ENCODE peak calls at places on chromosome 3, in eight cellular contexts. One of them, this sample, is unnamed.

GRCh38 chr3:195282982-195283381 is 12.0 kb upstream of the XXYLT1 start:
- ATAC-seq in upper lobe of right lung: no peak
- ATAC-seq in sciatic nerve: no peak
- ATAC-seq in activated CD4-positive, CD25-positive, alpha-beta regulatory T cell treated with anti-CD3 and anti-CD28 coated beads, Interleukin-2, amount 50 U/mL, for 24 hours: no peak
- ATAC-seq in activated CD8-positive, alpha-beta T cell treated with anti-CD3 and anti-CD28 coated beads, Interleukin-2, amount 10 ng/mL, durations not matched to agents 7 days and 5 days: no peak
- ATAC-seq in SK-N-SH treated with all-trans-retinoic acid at 6 μM for 48 hours: no peak
- ATAC-seq in lung: no peak
- ATAC-seq in activated T-cell treated with anti-CD3 and anti-CD28 coated beads, Interleukin-2, amount 50 U/mL, for 4 hours: no peak
- ATAC-seq in this sample: no peak

GRCh38 chr3:150252462-150252861 is 155.6 kb upstream of the TSC22D2 start:
- ATAC-seq in activated T-cell treated with anti-CD3 and anti-CD28 coated beads, Interleukin-2, amount 50 U/mL, for 4 hours: no peak
- ATAC-seq in sciatic nerve: peak
- ATAC-seq in upper lobe of right lung: no peak
- ATAC-seq in activated CD8-positive, alpha-beta T cell treated with anti-CD3 and anti-CD28 coated beads, Interleukin-2, amount 10 ng/mL, durations not matched to agents 7 days and 5 days: no peak
- ATAC-seq in SK-N-SH treated with all-trans-retinoic acid at 6 μM for 48 hours: no peak
- ATAC-seq in activated CD4-positive, CD25-positive, alpha-beta regulatory T cell treated with anti-CD3 and anti-CD28 coated beads, Interleukin-2, amount 50 U/mL, for 24 hours: no peak
- ATAC-seq in lung: no peak
- ATAC-seq in this sample: no peak

GRCh38 chr3:66592927-66593625 is 92.3 kb upstream of the LRIG1 start:
- ATAC-seq in lung: no peak
- ATAC-seq in SK-N-SH treated with all-trans-retinoic acid at 6 μM for 48 hours: no peak
- ATAC-seq in activated CD4-positive, CD25-positive, alpha-beta regulatory T cell treated with anti-CD3 and anti-CD28 coated beads, Interleukin-2, amount 50 U/mL, for 24 hours: no peak
- ATAC-seq in activated CD8-positive, alpha-beta T cell treated with anti-CD3 and anti-CD28 coated beads, Interleukin-2, amount 10 ng/mL, durations not matched to agents 7 days and 5 days: no peak
- ATAC-seq in upper lobe of right lung: no peak
- ATAC-seq in activated T-cell treated with anti-CD3 and anti-CD28 coated beads, Interleukin-2, amount 50 U/mL, for 4 hours: no peak
- ATAC-seq in sciatic nerve: peak
- ATAC-seq in this sample: no peak

GRCh38 chr3:114994554-114995341 is 152.3 kb downstream of the ZBTB20 start:
- ATAC-seq in activated CD8-positive, alpha-beta T cell treated with anti-CD3 and anti-CD28 coated beads, Interleukin-2, amount 10 ng/mL, durations not matched to agents 7 days and 5 days: no peak
- ATAC-seq in activated CD4-positive, CD25-positive, alpha-beta regulatory T cell treated with anti-CD3 and anti-CD28 coated beads, Interleukin-2, amount 50 U/mL, for 24 hours: no peak
- ATAC-seq in activated T-cell treated with anti-CD3 and anti-CD28 coated beads, Interleukin-2, amount 50 U/mL, for 4 hours: no peak
- ATAC-seq in sciatic nerve: no peak
- ATAC-seq in upper lobe of right lung: no peak
- ATAC-seq in SK-N-SH treated with all-trans-retinoic acid at 6 μM for 48 hours: no peak
- ATAC-seq in lung: no peak
- ATAC-seq in this sample: no peak

GRCh38 chr3:4589475-4590111 is 96.4 kb downstream of the ITPR1 start:
- ATAC-seq in activated CD8-positive, alpha-beta T cell treated with anti-CD3 and anti-CD28 coated beads, Interleukin-2, amount 10 ng/mL, durations not matched to agents 7 days and 5 days: no peak
- ATAC-seq in upper lobe of right lung: peak
- ATAC-seq in activated T-cell treated with anti-CD3 and anti-CD28 coated beads, Interleukin-2, amount 50 U/mL, for 4 hours: no peak
- ATAC-seq in sciatic nerve: no peak
- ATAC-seq in lung: no peak
- ATAC-seq in activated CD4-positive, CD25-positive, alpha-beta regulatory T cell treated with anti-CD3 and anti-CD28 coated beads, Interleukin-2, amount 50 U/mL, for 24 hours: no peak
- ATAC-seq in SK-N-SH treated with all-trans-retinoic acid at 6 μM for 48 hours: no peak
- ATAC-seq in this sample: no peak

GRCh38 chr3:15801298-15801697 is 3.5 kb upstream of the ANKRD28 start:
- ATAC-seq in activated CD8-positive, alpha-beta T cell treated with anti-CD3 and anti-CD28 coated beads, Interleukin-2, amount 10 ng/mL, durations not matched to agents 7 days and 5 days: no peak
- ATAC-seq in SK-N-SH treated with all-trans-retinoic acid at 6 μM for 48 hours: no peak
- ATAC-seq in activated CD4-positive, CD25-positive, alpha-beta regulatory T cell treated with anti-CD3 and anti-CD28 coated beads, Interleukin-2, amount 50 U/mL, for 24 hours: no peak
- ATAC-seq in activated T-cell treated with anti-CD3 and anti-CD28 coated beads, Interleukin-2, amount 50 U/mL, for 4 hours: no peak
- ATAC-seq in sciatic nerve: no peak
- ATAC-seq in lung: no peak
- ATAC-seq in upper lobe of right lung: no peak
- ATAC-seq in this sample: no peak

GRCh38 chr3:9497821-9498565 is 55.6 kb downstream of the LHFPL4 start:
- ATAC-seq in SK-N-SH treated with all-trans-retinoic acid at 6 μM for 48 hours: peak
- ATAC-seq in activated CD8-positive, alpha-beta T cell treated with anti-CD3 and anti-CD28 coated beads, Interleukin-2, amount 10 ng/mL, durations not matched to agents 7 days and 5 days: no peak
- ATAC-seq in lung: no peak
- ATAC-seq in activated T-cell treated with anti-CD3 and anti-CD28 coated beads, Interleukin-2, amount 50 U/mL, for 4 hours: no peak
- ATAC-seq in activated CD4-positive, CD25-positive, alpha-beta regulatory T cell treated with anti-CD3 and anti-CD28 coated beads, Interleukin-2, amount 50 U/mL, for 24 hours: no peak
- ATAC-seq in sciatic nerve: no peak
- ATAC-seq in upper lobe of right lung: no peak
- ATAC-seq in this sample: no peak

GRCh38 chr3:126005951-126006350 is 37.0 kb downstream of the ROPN1B start:
- ATAC-seq in sciatic nerve: no peak
- ATAC-seq in activated T-cell treated with anti-CD3 and anti-CD28 coated beads, Interleukin-2, amount 50 U/mL, for 4 hours: no peak
- ATAC-seq in SK-N-SH treated with all-trans-retinoic acid at 6 μM for 48 hours: peak
- ATAC-seq in activated CD4-positive, CD25-positive, alpha-beta regulatory T cell treated with anti-CD3 and anti-CD28 coated beads, Interleukin-2, amount 50 U/mL, for 24 hours: no peak
- ATAC-seq in lung: no peak
- ATAC-seq in upper lobe of right lung: no peak
- ATAC-seq in activated CD8-positive, alpha-beta T cell treated with anti-CD3 and anti-CD28 coated beads, Interleukin-2, amount 10 ng/mL, durations not matched to agents 7 days and 5 days: no peak
- ATAC-seq in this sample: no peak

GRCh38 chr3:138833908-138834358 is 795 bp downstream of the PIK3CB start:
- ATAC-seq in activated CD8-positive, alpha-beta T cell treated with anti-CD3 and anti-CD28 coated beads, Interleukin-2, amount 10 ng/mL, durations not matched to agents 7 days and 5 days: no peak
- ATAC-seq in upper lobe of right lung: no peak
- ATAC-seq in SK-N-SH treated with all-trans-retinoic acid at 6 μM for 48 hours: peak
- ATAC-seq in lung: no peak
- ATAC-seq in activated CD4-positive, CD25-positive, alpha-beta regulatory T cell treated with anti-CD3 and anti-CD28 coated beads, Interleukin-2, amount 50 U/mL, for 24 hours: no peak
- ATAC-seq in activated T-cell treated with anti-CD3 and anti-CD28 coated beads, Interleukin-2, amount 50 U/mL, for 4 hours: no peak
- ATAC-seq in sciatic nerve: peak
- ATAC-seq in this sample: no peak

GRCh38 chr3:171972965-171973364 is 66.4 kb upstream of the FNDC3B start:
- ATAC-seq in lung: no peak
- ATAC-seq in activated CD8-positive, alpha-beta T cell treated with anti-CD3 and anti-CD28 coated beads, Interleukin-2, amount 10 ng/mL, durations not matched to agents 7 days and 5 days: no peak
- ATAC-seq in activated T-cell treated with anti-CD3 and anti-CD28 coated beads, Interleukin-2, amount 50 U/mL, for 4 hours: no peak
- ATAC-seq in SK-N-SH treated with all-trans-retinoic acid at 6 μM for 48 hours: no peak
- ATAC-seq in sciatic nerve: peak
- ATAC-seq in activated CD4-positive, CD25-positive, alpha-beta regulatory T cell treated with anti-CD3 and anti-CD28 coated beads, Interleukin-2, amount 50 U/mL, for 24 hours: no peak
- ATAC-seq in upper lobe of right lung: no peak
- ATAC-seq in this sample: no peak

GRCh38 chr3:13009132-13009945 is 63.9 kb downstream of the IQSEC1 start:
- ATAC-seq in activated CD4-positive, CD25-positive, alpha-beta regulatory T cell treated with anti-CD3 and anti-CD28 coated beads, Interleukin-2, amount 50 U/mL, for 24 hours: no peak
- ATAC-seq in activated CD8-positive, alpha-beta T cell treated with anti-CD3 and anti-CD28 coated beads, Interleukin-2, amount 10 ng/mL, durations not matched to agents 7 days and 5 days: peak
- ATAC-seq in sciatic nerve: peak
- ATAC-seq in activated T-cell treated with anti-CD3 and anti-CD28 coated beads, Interleukin-2, amount 50 U/mL, for 4 hours: no peak
- ATAC-seq in upper lobe of right lung: peak
- ATAC-seq in lung: no peak
- ATAC-seq in SK-N-SH treated with all-trans-retinoic acid at 6 μM for 48 hours: no peak
- ATAC-seq in this sample: peak

GRCh38 chr3:197487911-197488391 is 67.8 kb downstream of the BDH1 start:
- ATAC-seq in sciatic nerve: peak
- ATAC-seq in activated CD4-positive, CD25-positive, alpha-beta regulatory T cell treated with anti-CD3 and anti-CD28 coated beads, Interleukin-2, amount 50 U/mL, for 24 hours: no peak
- ATAC-seq in activated CD8-positive, alpha-beta T cell treated with anti-CD3 and anti-CD28 coated beads, Interleukin-2, amount 10 ng/mL, durations not matched to agents 7 days and 5 days: no peak
- ATAC-seq in activated T-cell treated with anti-CD3 and anti-CD28 coated beads, Interleukin-2, amount 50 U/mL, for 4 hours: no peak
- ATAC-seq in upper lobe of right lung: no peak
- ATAC-seq in SK-N-SH treated with all-trans-retinoic acid at 6 μM for 48 hours: peak
- ATAC-seq in lung: no peak
- ATAC-seq in this sample: no peak

GRCh38 chr3:132789959-132790358 is 67.8 kb upstream of the NPHP3 start:
- ATAC-seq in SK-N-SH treated with all-trans-retinoic acid at 6 μM for 48 hours: no peak
- ATAC-seq in activated CD8-positive, alpha-beta T cell treated with anti-CD3 and anti-CD28 coated beads, Interleukin-2, amount 10 ng/mL, durations not matched to agents 7 days and 5 days: no peak
- ATAC-seq in activated CD4-positive, CD25-positive, alpha-beta regulatory T cell treated with anti-CD3 and anti-CD28 coated beads, Interleukin-2, amount 50 U/mL, for 24 hours: no peak
- ATAC-seq in activated T-cell treated with anti-CD3 and anti-CD28 coated beads, Interleukin-2, amount 50 U/mL, for 4 hours: no peak
- ATAC-seq in lung: no peak
- ATAC-seq in upper lobe of right lung: no peak
- ATAC-seq in sciatic nerve: no peak
- ATAC-seq in this sample: no peak